ENCODE peak calls at places on chromosome 14, in eight cellular contexts. H is keratinocyte, O is hepatocyte, D is IMR-90, J is neural progenitor cell, A is fibroblast of lung, G is HCT116, C is mammary epithelial cell. T is an unnamed sample.

GRCh38 chr14:22518073-22518472 is 71.0 kb downstream of the DAD1 start:
- DNase-seq in H (no peak), O (no peak), D (no peak), J (peak; percentile 76), A (no peak), G (no peak), C (no peak), T (no peak)

GRCh38 chr14:105294142-105294597 is 6.6 kb downstream of the BRF1 start:
- DNase-seq in H (no peak), O (no peak), D (peak; percentile 50), J (peak; percentile 16), A (no peak), G (no peak), C (no peak), T (peak; percentile 87)

GRCh38 chr14:51880810-51881580 is 20.6 kb downstream of the GNG2 start:
- DNase-seq in H (no peak), O (no peak), D (no peak), J (no peak), A (no peak), G (no peak), C (no peak), T (peak; percentile 14)

GRCh38 chr14:98651042-98651441 is 621.0 kb downstream of the BCL11B start:
- DNase-seq in H (no peak), O (no peak), D (no peak), J (no peak), A (no peak), G (no peak), C (no peak), T (no peak)

GRCh38 chr14:72780771-72781170 is 113.1 kb downstream of the DPF3 start:
- DNase-seq in H (no peak), O (no peak), D (peak; percentile 76), J (no peak), A (peak; percentile 80), G (no peak), C (no peak), T (peak; percentile 89)

GRCh38 chr14:72629534-72629933 is 264.4 kb downstream of the DPF3 start:
- DNase-seq in H (no peak), O (no peak), D (no peak), J (no peak), A (no peak), G (no peak), C (no peak), T (no peak)

GRCh38 chr14:82055511-82055910 is 521.9 kb upstream of the SEL1L start:
- DNase-seq in H (no peak), O (no peak), D (no peak), J (no peak), A (no peak), G (no peak), C (no peak), T (no peak)

GRCh38 chr14:28515571-28515970 is 251.0 kb upstream of the FOXG1 start:
- DNase-seq in H (no peak), O (no peak), D (peak; percentile 0), J (no peak), A (peak; percentile 70), G (no peak), C (peak; percentile 93), T (no peak)

GRCh38 chr14:68476212-68476964 is 316.5 kb downstream of the ZFP36L1 start:
- DNase-seq in H (peak; percentile 71), O (peak; percentile 73), D (peak; percentile 84), J (peak; percentile 59), A (peak; percentile 94), G (no peak), C (peak; percentile 93), T (no peak)

GRCh38 chr14:51087024-51087423 is 7.9 kb downstream of the TRIM9 start:
- DNase-seq in H (no peak), O (peak; percentile 43), D (no peak), J (no peak), A (no peak), G (peak; percentile 72), C (peak; percentile 86), T (no peak)

GRCh38 chr14:68663385-68664076 is 129.3 kb downstream of the ZFP36L1 start:
- DNase-seq in H (no peak), O (no peak), D (peak; percentile 91), J (no peak), A (peak; percentile 59), G (no peak), C (peak; percentile 73), T (peak; percentile 83)

GRCh38 chr14:86597279-86597678 is 1067.3 kb downstream of the FLRT2 start:
- DNase-seq in H (no peak), O (no peak), D (no peak), J (no peak), A (no peak), G (no peak), C (no peak), T (no peak)

GRCh38 chr14:100078216-100078780 is 13.1 kb downstream of the EVL start:
- DNase-seq in H (no peak), O (no peak), D (no peak), J (peak; percentile 45), A (no peak), G (no peak), C (no peak), T (no peak)

GRCh38 chr14:100074431-100075100 is 9.3 kb downstream of the EVL start:
- DNase-seq in H (no peak), O (no peak), D (no peak), J (no peak), A (no peak), G (no peak), C (no peak), T (no peak)

GRCh38 chr14:100077441-100077840 is 12.2 kb downstream of the EVL start:
- DNase-seq in H (no peak), O (no peak), D (no peak), J (no peak), A (no peak), G (no peak), C (no peak), T (no peak)

GRCh38 chr14:100076630-100077029 is 11.4 kb downstream of the EVL start:
- DNase-seq in H (no peak), O (peak; percentile 43), D (peak; percentile 81), J (no peak), A (peak; percentile 78), G (no peak), C (peak; percentile 51), T (peak; percentile 92)

GRCh38 chr14:100076133-100076532 is 10.9 kb downstream of the EVL start:
- DNase-seq in H (no peak), O (no peak), D (peak; percentile 40), J (peak; percentile 7), A (peak; percentile 14), G (peak; percentile 15), C (peak; percentile 56), T (no peak)
- H3K4me1 ChIP-seq in H (peaks cover 11% of the 10 kb centered on the region), O (peaks cover 17% of the 10 kb centered on the region), D (peaks cover 8% of the 10 kb centered on the region), J (peaks cover 17% of the 10 kb centered on the region), A (peaks cover 10% of the 10 kb centered on the region), G (no peaks in the 10 kb centered on the region), C (peaks cover 28% of the 10 kb centered on the region), T (peaks cover 28% of the 10 kb centered on the region)

GRCh38 chr14:45786266-45786665 is 533.3 kb upstream of the MIS18BP1 start:
- DNase-seq in H (no peak), O (no peak), D (no peak), J (no peak), A (no peak), G (no peak), C (peak; percentile 48), T (no peak)

GRCh38 chr14:45785240-45785639 is 532.2 kb upstream of the MIS18BP1 start:
- DNase-seq in H (peak; percentile 85), O (peak; percentile 39), D (no peak), J (no peak), A (no peak), G (no peak), C (peak; percentile 76), T (no peak)

GRCh38 chr14:45790293-45790692 is 537.3 kb upstream of the MIS18BP1 start:
- DNase-seq in H (no peak), O (no peak), D (no peak), J (no peak), A (no peak), G (no peak), C (no peak), T (no peak)

GRCh38 chr14:45793081-45793480 is 540.1 kb upstream of the MIS18BP1 start:
- DNase-seq in H (no peak), O (peak; percentile 17), D (no peak), J (no peak), A (no peak), G (no peak), C (no peak), T (no peak)

DNA sequence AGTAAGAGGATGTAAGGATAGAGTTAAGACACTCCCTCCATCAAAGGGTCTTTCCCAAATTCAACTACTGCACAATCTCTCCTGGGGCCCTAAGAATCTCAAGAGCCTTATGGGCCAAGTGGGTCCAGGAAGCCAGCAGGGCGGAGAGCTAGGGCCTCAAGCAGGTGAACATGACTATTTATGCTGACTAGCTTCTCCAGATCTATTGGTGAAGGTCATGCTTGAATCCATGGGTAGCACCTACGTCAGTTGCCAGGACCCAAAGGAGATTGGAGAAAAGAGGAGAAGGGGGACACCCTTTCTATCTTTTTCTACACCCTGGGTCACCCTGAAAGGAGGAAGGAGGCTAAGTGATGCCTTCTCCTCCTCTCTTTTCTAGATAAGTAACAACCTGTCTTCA is 534.2 kb upstream of the MIS18BP1 start:
- DNase-seq in H (no peak), O (no peak), D (no peak), J (no peak), A (no peak), G (peak; percentile 4), C (no peak), T (no peak)
- H3K9me3 ChIP-seq in H (peaks cover 13% of the 10 kb centered on the region), O (no peaks in the 10 kb centered on the region), D (peaks cover 11% of the 10 kb centered on the region), J (peaks cover 19% of the 10 kb centered on the region), A (no peaks in the 10 kb centered on the region), G (peaks cover 21% of the 10 kb centered on the region), C (peaks cover 37% of the 10 kb centered on the region), T (peaks cover 7% of the 10 kb centered on the region)

GRCh38 chr14:32898876-32899275 is 39.8 kb upstream of the NPAS3 start:
- DNase-seq in H (no peak), O (no peak), D (no peak), J (no peak), A (peak; percentile 30), G (no peak), C (no peak), T (no peak)

GRCh38 chr14:32896979-32897723 is 41.5 kb upstream of the NPAS3 start:
- DNase-seq in H (no peak), O (no peak), D (peak; percentile 7), J (no peak), A (peak; percentile 66), G (no peak), C (peak; percentile 1), T (no peak)

GRCh38 chr14:32900602-32901001 is 38.1 kb upstream of the NPAS3 start:
- DNase-seq in H (no peak), O (no peak), D (no peak), J (no peak), A (peak; percentile 48), G (no peak), C (no peak), T (no peak)

GRCh38 chr14:32897724-32898064 is 41.0 kb upstream of the NPAS3 start:
- DNase-seq in H (no peak), O (no peak), D (no peak), J (no peak), A (no peak), G (no peak), C (no peak), T (no peak)
- H2AFZ ChIP-seq in H (no peak overlapping the region), O (peak overlapping the region; percentile 48), D (peak overlapping the region; percentile 75), J (peak overlapping the region; percentile 50), A (peak overlapping the region; percentile 96), G (no peak overlapping the region), C (peak overlapping the region; percentile 97), T (peak overlapping the region; percentile 93)

DNA sequence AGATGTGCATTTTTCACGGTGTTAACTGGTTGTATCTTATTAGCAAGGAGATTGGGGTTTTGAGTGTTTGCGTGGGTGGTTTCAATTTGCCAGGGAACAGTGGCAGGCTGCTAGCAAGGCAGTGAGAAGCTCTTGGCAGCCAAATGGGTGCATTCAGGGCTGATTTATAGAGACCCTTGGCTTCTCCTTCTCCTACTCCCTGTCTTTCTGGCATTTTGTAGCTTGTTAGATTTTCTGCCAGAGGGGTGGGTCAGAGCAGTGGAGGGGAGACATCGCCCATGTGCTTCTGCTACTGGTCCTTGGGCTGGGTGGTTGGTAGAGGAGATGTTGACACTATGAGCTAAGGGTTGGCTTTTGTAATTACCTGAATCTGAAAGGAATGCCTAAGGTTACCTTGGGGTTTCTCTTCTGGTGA is 9.6 kb downstream of the CALM1 start:
- DNase-seq in H (no peak), O (no peak), D (no peak), J (no peak), A (no peak), G (no peak), C (no peak), T (no peak)
- H3K4me1 ChIP-seq in H (peaks cover under 1% of the 10 kb centered on the region), O (no peaks in the 10 kb centered on the region), D (peaks cover 10% of the 10 kb centered on the region), J (no peaks in the 10 kb centered on the region), A (peaks cover 13% of the 10 kb centered on the region), G (no peaks in the 10 kb centered on the region), C (peaks cover 13% of the 10 kb centered on the region), T (peaks cover 13% of the 10 kb centered on the region)

T was measured in osteoblast.